ENCODE peak calls at places on chromosome 4, in eight cellular contexts. Q, W, G, N, H, Y, A and I are unnamed samples.

GRCh38 chr4:4859799-4860380 is 425 bp downstream of the MSX1 start:
- DNase-seq in Q (peak; percentile 68), W (no peak), G (peak; percentile 39), N (no peak), H (no peak), Y (peak; percentile 28), A (no peak), I (no peak)

GRCh38 chr4:184826315-184827266 is 823 bp upstream of the ACSL1 start:
- DNase-seq in Q (peak; percentile 40), W (no peak), G (peak; percentile 31), N (peak; percentile 44), H (no peak), Y (no peak), A (peak; percentile 34), I (no peak)

GRCh38 chr4:8769645-8770517 is 101.8 kb downstream of the HMX1 start:
- DNase-seq in Q (no peak), W (no peak), G (no peak), N (no peak), H (no peak), Y (no peak), A (no peak), I (no peak)

GRCh38 chr4:5982156-5982973 is 35.9 kb downstream of the C4orf50 start:
- DNase-seq in Q (no peak), W (no peak), G (no peak), N (no peak), H (no peak), Y (no peak), A (peak; percentile 9), I (no peak)

GRCh38 chr4:85823295-85823694 is 348.3 kb downstream of the ARHGAP24 start:
- DNase-seq in Q (no peak), W (no peak), G (no peak), N (no peak), H (no peak), Y (no peak), A (no peak), I (no peak)

GRCh38 chr4:83212041-83212851 is 72.4 kb downstream of the COQ2 start:
- DNase-seq in Q (no peak), W (peak; percentile 49), G (peak; percentile 99), N (peak; percentile 78), H (no peak), Y (peak; percentile 22), A (no peak), I (peak; percentile 74)

GRCh38 chr4:106601519-106601918 is 232.9 kb upstream of the GIMD1 start:
- DNase-seq in Q (no peak), W (no peak), G (no peak), N (no peak), H (no peak), Y (peak; percentile 24), A (no peak), I (no peak)

GRCh38 chr4:79650217-79650616 is 242.2 kb upstream of the GK2 start:
- DNase-seq in Q (no peak), W (no peak), G (no peak), N (no peak), H (no peak), Y (no peak), A (no peak), I (peak; percentile 1)

GRCh38 chr4:34422472-34422871 is 1821.8 kb downstream of the ARAP2 start:
- DNase-seq in Q (no peak), W (no peak), G (no peak), N (no peak), H (no peak), Y (peak; percentile 8), A (no peak), I (no peak)

GRCh38 chr4:150960079-150960478 is 55.0 kb downstream of the LRBA start:
- DNase-seq in Q (no peak), W (no peak), G (no peak), N (no peak), H (no peak), Y (peak; percentile 19), A (no peak), I (peak; percentile 33)

GRCh38 chr4:183797041-183797444 is 108.1 kb upstream of the STOX2 start:
- DNase-seq in Q (peak; percentile 24), W (peak; percentile 25), G (no peak), N (peak; percentile 29), H (no peak), Y (peak; percentile 35), A (no peak), I (peak; percentile 32)

GRCh38 chr4:88630756-88631155 is 38.5 kb downstream of the HERC3 start:
- DNase-seq in Q (no peak), W (peak; percentile 65), G (no peak), N (no peak), H (no peak), Y (peak; percentile 35), A (no peak), I (peak; percentile 61)

GRCh38 chr4:81485310-81485980 is 13.7 kb upstream of the RASGEF1B start:
- DNase-seq in Q (no peak), W (no peak), G (no peak), N (no peak), H (no peak), Y (no peak), A (no peak), I (no peak)

GRCh38 chr4:187612211-187612780 is 383.3 kb upstream of the ZFP42 start:
- DNase-seq in Q (no peak), W (no peak), G (no peak), N (no peak), H (no peak), Y (no peak), A (no peak), I (no peak)

GRCh38 chr4:37434469-37434868 is 189.9 kb downstream of the NWD2 start:
- DNase-seq in Q (no peak), W (no peak), G (no peak), N (no peak), H (no peak), Y (peak; percentile 56), A (no peak), I (no peak)

GRCh38 chr4:26081795-26082498 is 167.9 kb downstream of the SMIM20 start:
- DNase-seq in Q (peak; percentile 63), W (peak; percentile 35), G (peak; percentile 60), N (no peak), H (no peak), Y (peak; percentile 66), A (no peak), I (peak; percentile 38)

GRCh38 chr4:3563403-3563802 is 31.2 kb upstream of the LRPAP1 start:
- DNase-seq in Q (no peak), W (no peak), G (no peak), N (no peak), H (no peak), Y (no peak), A (no peak), I (no peak)

GRCh38 chr4:154566639-154567204 is 3.9 kb downstream of the FGB start:
- DNase-seq in Q (no peak), W (no peak), G (no peak), N (no peak), H (no peak), Y (no peak), A (no peak), I (peak; percentile 19)

GRCh38 chr4:160592258-160592657 is 1489.4 kb downstream of the RAPGEF2 start:
- DNase-seq in Q (no peak), W (no peak), G (no peak), N (no peak), H (no peak), Y (no peak), A (no peak), I (no peak)

GRCh38 chr4:44916406-44916805 is 190.1 kb upstream of the GNPDA2 start:
- DNase-seq in Q (no peak), W (peak; percentile 3), G (peak; percentile 58), N (no peak), H (no peak), Y (no peak), A (no peak), I (peak; percentile 29)

DNA sequence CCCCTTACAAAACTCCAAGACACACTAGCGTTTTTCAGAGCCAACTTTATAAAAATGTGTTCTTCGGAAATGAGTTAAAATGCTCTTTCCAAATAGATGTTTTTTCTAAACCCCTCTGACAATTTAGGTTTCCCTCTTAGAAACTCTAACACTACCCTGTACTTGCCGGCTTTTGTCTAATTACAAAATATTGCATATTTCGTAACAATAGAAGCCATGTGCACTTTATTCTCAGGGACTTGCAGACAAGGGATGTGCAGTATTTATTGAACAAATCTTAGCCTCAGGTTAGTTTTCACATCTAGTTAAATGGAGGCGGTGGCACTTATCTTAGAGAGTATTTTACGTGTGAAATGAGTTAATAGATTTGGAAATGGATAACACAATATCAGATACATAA is 547 bp upstream of the PABPC4L start:
- DNase-seq in Q (no peak), W (no peak), G (no peak), N (no peak), H (no peak), Y (no peak), A (no peak), I (no peak)
- H3K27ac ChIP-seq in Q (peak overlapping the region; percentile 96), W (peak overlapping the region; percentile 89), G (no peak overlapping the region), N (no peak overlapping the region), H (no peak overlapping the region), Y (peak overlapping the region; percentile 24), A (no peak overlapping the region), I (no peak overlapping the region)

DNA sequence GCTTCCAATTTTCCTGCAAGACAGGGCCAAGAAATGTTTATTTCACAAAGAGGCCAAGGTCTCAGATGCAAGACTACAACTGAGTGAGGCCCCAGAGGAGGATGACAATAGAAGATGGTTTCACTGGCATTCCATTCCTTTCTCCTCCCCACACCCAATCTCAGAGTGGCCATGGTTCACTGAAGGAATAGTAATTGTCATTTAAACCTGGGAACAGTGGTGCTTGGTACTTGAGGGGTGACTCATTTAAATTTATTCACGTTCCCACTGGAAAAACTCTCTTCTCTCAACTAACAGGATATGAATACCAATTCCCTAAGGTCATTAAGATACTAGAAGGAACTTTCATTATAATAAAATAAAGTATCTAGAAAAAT is 35.3 kb upstream of the CXCL8 start:
- DNase-seq in Q (no peak), W (peak; percentile 30), G (no peak), N (no peak), H (no peak), Y (no peak), A (no peak), I (peak; percentile 80)
- H3K27ac ChIP-seq in Q (no peak overlapping the region), W (no peak overlapping the region), G (no peak overlapping the region), N (no peak overlapping the region), H (no peak overlapping the region), Y (no peak overlapping the region), A (peak overlapping the region; percentile 45), I (peak overlapping the region; percentile 87)

DNA sequence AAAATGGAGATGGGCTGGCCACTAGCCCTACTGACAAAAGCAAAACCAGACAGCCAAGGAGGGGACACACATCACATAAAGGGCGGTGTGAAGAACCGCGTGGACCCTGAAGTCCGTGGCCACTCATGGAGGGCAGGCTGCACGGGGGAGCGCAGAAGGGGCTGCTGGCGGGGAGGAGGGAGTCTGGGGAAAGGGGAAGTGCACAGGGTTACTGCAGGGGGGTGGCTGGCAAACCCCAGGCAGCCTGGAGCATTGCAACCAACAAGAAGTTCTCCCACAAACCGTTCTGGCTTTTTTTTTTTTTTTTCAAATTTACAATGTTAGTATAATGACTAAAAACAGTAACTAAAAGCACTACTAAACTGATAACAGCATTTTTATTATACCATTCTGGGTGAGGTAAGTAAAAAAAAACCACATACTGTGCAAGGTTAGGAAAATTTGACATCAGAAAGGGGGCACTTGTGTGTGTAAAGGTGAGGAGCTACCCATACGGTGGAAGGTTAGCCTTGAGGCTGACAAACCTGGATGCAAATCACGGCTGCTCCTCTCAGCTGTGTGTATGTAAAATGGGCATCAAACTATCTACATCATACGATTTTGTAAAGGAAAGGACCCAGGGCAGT is 87.1 kb downstream of the TSPAN5 start:
- DNase-seq in Q (no peak), W (no peak), G (no peak), N (no peak), H (no peak), Y (no peak), A (no peak), I (no peak)
- H3K27ac ChIP-seq in Q (no peak overlapping the region), W (no peak overlapping the region), G (no peak overlapping the region), N (no peak overlapping the region), H (no peak overlapping the region), Y (no peak overlapping the region), A (no peak overlapping the region), I (no peak overlapping the region)

GRCh38 chr4:101114936-101115372 is 232.4 kb downstream of the PPP3CA start:
- DNase-seq in Q (no peak), W (peak; percentile 6), G (no peak), N (no peak), H (no peak), Y (peak; percentile 26), A (no peak), I (peak; percentile 96)
- H3K27ac ChIP-seq in Q (no peak overlapping the region), W (no peak overlapping the region), G (no peak overlapping the region), N (no peak overlapping the region), H (peak overlapping the region; percentile 6), Y (peak overlapping the region; percentile 35), A (no peak overlapping the region), I (peak overlapping the region; percentile 71)